ENCODE peak calls at places on chromosomes 16 and 17, in nine cellular contexts. One of them, this sample, is unnamed.

GRCh38 chr16:55530316-55530856 is 21.5 kb downstream of the LPCAT2 start:
- DNase-seq in amniotic stem cell: no peak
- DNase-seq in glutamatergic neuron: no peak
- DNase-seq in D341Med: no peak
- DNase-seq in mucosa of gallbladder: no peak
- DNase-seq in naive thymus-derived CD8-positive, alpha-beta T cell: no peak
- DNase-seq in A172: no peak
- DNase-seq in hypothalamus: no peak
- DNase-seq in NCI-H1105 treated with DMSO at 0.1 percent for 48 hours: no peak
- DNase-seq in this sample: no peak

GRCh38 chr17:51423421-51424160 is 163.2 kb downstream of the UTP18 start:
- DNase-seq in amniotic stem cell: no peak
- DNase-seq in mucosa of gallbladder: no peak
- DNase-seq in hypothalamus: no peak
- DNase-seq in glutamatergic neuron: no peak
- DNase-seq in D341Med: no peak
- DNase-seq in A172: no peak
- DNase-seq in naive thymus-derived CD8-positive, alpha-beta T cell: no peak
- DNase-seq in NCI-H1105 treated with DMSO at 0.1 percent for 48 hours: no peak
- DNase-seq in this sample: no peak

GRCh38 chr17:80990921-80991644 is 558 bp upstream of the CHMP6 start:
- DNase-seq in NCI-H1105 treated with DMSO at 0.1 percent for 48 hours: no peak
- DNase-seq in amniotic stem cell: no peak
- DNase-seq in naive thymus-derived CD8-positive, alpha-beta T cell: no peak
- DNase-seq in hypothalamus: no peak
- DNase-seq in D341Med: peak; percentile 49
- DNase-seq in A172: no peak
- DNase-seq in glutamatergic neuron: no peak
- DNase-seq in mucosa of gallbladder: no peak
- DNase-seq in this sample: no peak

GRCh38 chr17:17387461-17388362 is 84.5 kb downstream of the NT5M start:
- DNase-seq in amniotic stem cell: no peak
- DNase-seq in naive thymus-derived CD8-positive, alpha-beta T cell: no peak
- DNase-seq in D341Med: peak; percentile 56
- DNase-seq in NCI-H1105 treated with DMSO at 0.1 percent for 48 hours: peak; percentile 58
- DNase-seq in mucosa of gallbladder: peak; percentile 34
- DNase-seq in A172: no peak
- DNase-seq in glutamatergic neuron: peak; percentile 40
- DNase-seq in hypothalamus: no peak
- DNase-seq in this sample: no peak

GRCh38 chr17:48636177-48637018 is 10.2 kb upstream of the HOXB9 start:
- DNase-seq in A172: peak; percentile 39
- DNase-seq in naive thymus-derived CD8-positive, alpha-beta T cell: peak; percentile 35
- DNase-seq in D341Med: peak; percentile 88
- DNase-seq in glutamatergic neuron: peak; percentile 96
- DNase-seq in mucosa of gallbladder: peak; percentile 49
- DNase-seq in amniotic stem cell: no peak
- DNase-seq in NCI-H1105 treated with DMSO at 0.1 percent for 48 hours: no peak
- DNase-seq in hypothalamus: no peak
- DNase-seq in this sample: peak; percentile 85

GRCh38 chr17:76204277-76204676 is 36.0 kb downstream of the RNF157 start:
- DNase-seq in hypothalamus: no peak
- DNase-seq in glutamatergic neuron: no peak
- DNase-seq in D341Med: no peak
- DNase-seq in mucosa of gallbladder: no peak
- DNase-seq in A172: peak; percentile 68
- DNase-seq in NCI-H1105 treated with DMSO at 0.1 percent for 48 hours: no peak
- DNase-seq in amniotic stem cell: peak; percentile 25
- DNase-seq in naive thymus-derived CD8-positive, alpha-beta T cell: no peak
- DNase-seq in this sample: peak; percentile 67

GRCh38 chr17:12730931-12731521 is 58.3 kb upstream of the ARHGAP44 start:
- DNase-seq in A172: no peak
- DNase-seq in glutamatergic neuron: peak; percentile 46
- DNase-seq in NCI-H1105 treated with DMSO at 0.1 percent for 48 hours: no peak
- DNase-seq in hypothalamus: no peak
- DNase-seq in D341Med: no peak
- DNase-seq in amniotic stem cell: peak; percentile 58
- DNase-seq in mucosa of gallbladder: peak; percentile 92
- DNase-seq in naive thymus-derived CD8-positive, alpha-beta T cell: no peak
- DNase-seq in this sample: peak; percentile 37

GRCh38 chr16:52515068-52515671 is 31.8 kb downstream of the TOX3 start:
- DNase-seq in D341Med: no peak
- DNase-seq in glutamatergic neuron: no peak
- DNase-seq in hypothalamus: no peak
- DNase-seq in amniotic stem cell: no peak
- DNase-seq in mucosa of gallbladder: no peak
- DNase-seq in NCI-H1105 treated with DMSO at 0.1 percent for 48 hours: peak; percentile 99
- DNase-seq in A172: no peak
- DNase-seq in naive thymus-derived CD8-positive, alpha-beta T cell: no peak
- DNase-seq in this sample: no peak

GRCh38 chr17:68431661-68432071 is 25.6 kb downstream of the WIPI1 start:
- DNase-seq in A172: peak; percentile 10
- DNase-seq in amniotic stem cell: no peak
- DNase-seq in hypothalamus: no peak
- DNase-seq in NCI-H1105 treated with DMSO at 0.1 percent for 48 hours: peak; percentile 7
- DNase-seq in naive thymus-derived CD8-positive, alpha-beta T cell: peak; percentile 43
- DNase-seq in glutamatergic neuron: peak; percentile 34
- DNase-seq in mucosa of gallbladder: no peak
- DNase-seq in D341Med: peak; percentile 85
- DNase-seq in this sample: peak; percentile 30

GRCh38 chr17:72890711-72891110 is 201.8 kb downstream of the SLC39A11 start:
- DNase-seq in NCI-H1105 treated with DMSO at 0.1 percent for 48 hours: no peak
- DNase-seq in naive thymus-derived CD8-positive, alpha-beta T cell: no peak
- DNase-seq in hypothalamus: no peak
- DNase-seq in amniotic stem cell: no peak
- DNase-seq in glutamatergic neuron: no peak
- DNase-seq in mucosa of gallbladder: no peak
- DNase-seq in D341Med: no peak
- DNase-seq in A172: peak; percentile 41
- DNase-seq in this sample: no peak

GRCh38 chr16:79008869-79009179 is 591.7 kb downstream of the MAF start:
- DNase-seq in hypothalamus: no peak
- DNase-seq in amniotic stem cell: no peak
- DNase-seq in mucosa of gallbladder: no peak
- DNase-seq in glutamatergic neuron: no peak
- DNase-seq in NCI-H1105 treated with DMSO at 0.1 percent for 48 hours: peak; percentile 97
- DNase-seq in A172: no peak
- DNase-seq in naive thymus-derived CD8-positive, alpha-beta T cell: no peak
- DNase-seq in D341Med: no peak
- DNase-seq in this sample: no peak

GRCh38 chr17:77118251-77118928 is 22.4 kb upstream of the SEC14L1 start:
- DNase-seq in A172: no peak
- DNase-seq in hypothalamus: no peak
- DNase-seq in mucosa of gallbladder: no peak
- DNase-seq in D341Med: no peak
- DNase-seq in naive thymus-derived CD8-positive, alpha-beta T cell: no peak
- DNase-seq in glutamatergic neuron: peak; percentile 23
- DNase-seq in NCI-H1105 treated with DMSO at 0.1 percent for 48 hours: no peak
- DNase-seq in amniotic stem cell: no peak
- DNase-seq in this sample: no peak

GRCh38 chr17:28724500-28725165 is 1.4 kb downstream of the TLCD1 start:
- DNase-seq in mucosa of gallbladder: no peak
- DNase-seq in naive thymus-derived CD8-positive, alpha-beta T cell: no peak
- DNase-seq in hypothalamus: no peak
- DNase-seq in glutamatergic neuron: no peak
- DNase-seq in NCI-H1105 treated with DMSO at 0.1 percent for 48 hours: no peak
- DNase-seq in amniotic stem cell: no peak
- DNase-seq in D341Med: peak; percentile 8
- DNase-seq in A172: no peak
- DNase-seq in this sample: peak; percentile 16

GRCh38 chr17:62705781-62706597 is 78.5 kb downstream of the MRC2 start:
- DNase-seq in naive thymus-derived CD8-positive, alpha-beta T cell: no peak
- DNase-seq in glutamatergic neuron: no peak
- DNase-seq in D341Med: peak; percentile 30
- DNase-seq in amniotic stem cell: no peak
- DNase-seq in hypothalamus: peak; percentile 53
- DNase-seq in NCI-H1105 treated with DMSO at 0.1 percent for 48 hours: peak; percentile 5
- DNase-seq in A172: no peak
- DNase-seq in mucosa of gallbladder: no peak
- DNase-seq in this sample: no peak

GRCh38 chr16:3328643-3329042 is 23.3 kb downstream of the ZNF75A start:
- DNase-seq in glutamatergic neuron: no peak
- DNase-seq in amniotic stem cell: no peak
- DNase-seq in mucosa of gallbladder: no peak
- DNase-seq in D341Med: no peak
- DNase-seq in A172: no peak
- DNase-seq in NCI-H1105 treated with DMSO at 0.1 percent for 48 hours: no peak
- DNase-seq in hypothalamus: no peak
- DNase-seq in naive thymus-derived CD8-positive, alpha-beta T cell: no peak
- DNase-seq in this sample: no peak

GRCh38 chr17:32124985-32125847 is 17.1 kb upstream of the RHOT1 start:
- DNase-seq in mucosa of gallbladder: peak; percentile 43
- DNase-seq in hypothalamus: no peak
- DNase-seq in glutamatergic neuron: no peak
- DNase-seq in NCI-H1105 treated with DMSO at 0.1 percent for 48 hours: no peak
- DNase-seq in naive thymus-derived CD8-positive, alpha-beta T cell: no peak
- DNase-seq in D341Med: peak; percentile 69
- DNase-seq in amniotic stem cell: no peak
- DNase-seq in A172: peak; percentile 74
- DNase-seq in this sample: no peak

GRCh38 chr16:75250809-75251279 is 580 bp downstream of the BCAR1 start:
- DNase-seq in D341Med: peak; percentile 76
- DNase-seq in mucosa of gallbladder: no peak
- DNase-seq in hypothalamus: no peak
- DNase-seq in glutamatergic neuron: peak; percentile 67
- DNase-seq in amniotic stem cell: no peak
- DNase-seq in A172: no peak
- DNase-seq in NCI-H1105 treated with DMSO at 0.1 percent for 48 hours: no peak
- DNase-seq in naive thymus-derived CD8-positive, alpha-beta T cell: no peak
- DNase-seq in this sample: peak; percentile 42

GRCh38 chr17:81419886-81420768 is 24.9 kb downstream of the BAHCC1 start:
- DNase-seq in naive thymus-derived CD8-positive, alpha-beta T cell: no peak
- DNase-seq in amniotic stem cell: no peak
- DNase-seq in NCI-H1105 treated with DMSO at 0.1 percent for 48 hours: no peak
- DNase-seq in glutamatergic neuron: no peak
- DNase-seq in A172: no peak
- DNase-seq in D341Med: no peak
- DNase-seq in hypothalamus: no peak
- DNase-seq in mucosa of gallbladder: peak; percentile 59
- DNase-seq in this sample: no peak

GRCh38 chr16:71610447-71610846 is 15.5 kb upstream of the MARVELD3 start:
- DNase-seq in hypothalamus: no peak
- DNase-seq in D341Med: no peak
- DNase-seq in A172: no peak
- DNase-seq in NCI-H1105 treated with DMSO at 0.1 percent for 48 hours: no peak
- DNase-seq in naive thymus-derived CD8-positive, alpha-beta T cell: no peak
- DNase-seq in glutamatergic neuron: no peak
- DNase-seq in mucosa of gallbladder: no peak
- DNase-seq in amniotic stem cell: no peak
- DNase-seq in this sample: no peak

GRCh38 chr16:763386-763785 is 2.9 kb downstream of the MSLN start:
- DNase-seq in A172: no peak
- DNase-seq in mucosa of gallbladder: no peak
- DNase-seq in NCI-H1105 treated with DMSO at 0.1 percent for 48 hours: no peak
- DNase-seq in D341Med: no peak
- DNase-seq in naive thymus-derived CD8-positive, alpha-beta T cell: no peak
- DNase-seq in hypothalamus: no peak
- DNase-seq in glutamatergic neuron: no peak
- DNase-seq in amniotic stem cell: no peak
- DNase-seq in this sample: no peak

GRCh38 chr17:44820631-44821196 is 9.4 kb downstream of the GJC1 start:
- DNase-seq in mucosa of gallbladder: no peak
- DNase-seq in hypothalamus: no peak
- DNase-seq in amniotic stem cell: peak; percentile 79
- DNase-seq in A172: peak; percentile 95
- DNase-seq in glutamatergic neuron: no peak
- DNase-seq in NCI-H1105 treated with DMSO at 0.1 percent for 48 hours: peak; percentile 97
- DNase-seq in naive thymus-derived CD8-positive, alpha-beta T cell: no peak
- DNase-seq in D341Med: peak; percentile 70
- DNase-seq in this sample: peak; percentile 90

GRCh38 chr16:82451449-82451848 is 175.3 kb upstream of the CDH13 start:
- DNase-seq in hypothalamus: no peak
- DNase-seq in naive thymus-derived CD8-positive, alpha-beta T cell: no peak
- DNase-seq in D341Med: no peak
- DNase-seq in mucosa of gallbladder: no peak
- DNase-seq in NCI-H1105 treated with DMSO at 0.1 percent for 48 hours: no peak
- DNase-seq in glutamatergic neuron: no peak
- DNase-seq in A172: no peak
- DNase-seq in amniotic stem cell: no peak
- DNase-seq in this sample: no peak

GRCh38 chr16:24718967-24719521 is 10.4 kb upstream of the TNRC6A start:
- DNase-seq in amniotic stem cell: no peak
- DNase-seq in naive thymus-derived CD8-positive, alpha-beta T cell: no peak
- DNase-seq in A172: no peak
- DNase-seq in D341Med: no peak
- DNase-seq in NCI-H1105 treated with DMSO at 0.1 percent for 48 hours: no peak
- DNase-seq in mucosa of gallbladder: no peak
- DNase-seq in glutamatergic neuron: no peak
- DNase-seq in hypothalamus: no peak
- DNase-seq in this sample: no peak

GRCh38 chr17:47731396-47731795 is 1.6 kb upstream of the TBX21 start:
- DNase-seq in A172: no peak
- DNase-seq in D341Med: no peak
- DNase-seq in naive thymus-derived CD8-positive, alpha-beta T cell: no peak
- DNase-seq in glutamatergic neuron: no peak
- DNase-seq in amniotic stem cell: no peak
- DNase-seq in mucosa of gallbladder: no peak
- DNase-seq in hypothalamus: no peak
- DNase-seq in NCI-H1105 treated with DMSO at 0.1 percent for 48 hours: no peak
- DNase-seq in this sample: no peak

GRCh38 chr16:386641-387156 is 4.9 kb upstream of the PGAP6 start:
- DNase-seq in NCI-H1105 treated with DMSO at 0.1 percent for 48 hours: no peak
- DNase-seq in glutamatergic neuron: no peak
- DNase-seq in hypothalamus: no peak
- DNase-seq in amniotic stem cell: no peak
- DNase-seq in mucosa of gallbladder: no peak
- DNase-seq in D341Med: no peak
- DNase-seq in A172: no peak
- DNase-seq in naive thymus-derived CD8-positive, alpha-beta T cell: no peak
- DNase-seq in this sample: no peak

This sample was measured in astrocyte of the spinal cord.